ENCODE peak calls at places on chromosomes 13 and 19, in six cellular contexts. Q is BJ, Y is left lung, O is breast epithelium, H is fibroblast of mammary gland, C is GM23338. G is an unnamed sample.

GRCh38 chr19:11421607-11422098 is 2.5 kb upstream of the RGL3 start:
- DNase-seq in Q (no peak), Y (peak; percentile 88), O (no peak), H (no peak), C (peak; percentile 94), G (peak; percentile 86)

GRCh38 chr19:461664-462551 is 1.1 kb upstream of the SHC2 start:
- DNase-seq in Q (no peak), Y (peak; percentile 82), O (no peak), H (no peak), C (peak; percentile 77), G (no peak)

GRCh38 chr19:3213159-3213558 is 11.3 kb upstream of the CELF5 start:
- DNase-seq in Q (no peak), Y (no peak), O (no peak), H (no peak), C (no peak), G (no peak)

GRCh38 chr19:57537953-57538547 is 10.9 kb downstream of the ZNF549 start:
- DNase-seq in Q (no peak), Y (no peak), O (no peak), H (peak; percentile 6), C (no peak), G (no peak)

GRCh38 chr13:26034018-26034417 is 17.8 kb downstream of the SHISA2 start:
- DNase-seq in Q (no peak), Y (no peak), O (no peak), H (no peak), C (no peak), G (no peak)

GRCh38 chr19:33660426-33661160 is 38.8 kb downstream of the CHST8 start:
- DNase-seq in Q (no peak), Y (no peak), O (no peak), H (no peak), C (peak; percentile 40), G (no peak)

GRCh38 chr19:16191216-16191908 is 6.2 kb downstream of the FAM32A start:
- DNase-seq in Q (no peak), Y (no peak), O (no peak), H (no peak), C (peak; percentile 10), G (no peak)

GRCh38 chr13:93398167-93398566 is 171.6 kb downstream of the GPC6 start:
- DNase-seq in Q (no peak), Y (no peak), O (no peak), H (peak; percentile 92), C (no peak), G (no peak)

GRCh38 chr19:43675269-43675879 is 5.4 kb upstream of the PLAUR start:
- DNase-seq in Q (no peak), Y (peak; percentile 82), O (peak; percentile 68), H (peak; percentile 61), C (peak; percentile 32), G (peak; percentile 59)

GRCh38 chr19:11356074-11356397 is 804 bp downstream of the PLPPR2 start:
- DNase-seq in Q (no peak), Y (no peak), O (no peak), H (no peak), C (no peak), G (no peak)

GRCh38 chr19:32811151-32811550 is 58.4 kb downstream of the SLC7A9 start:
- DNase-seq in Q (no peak), Y (no peak), O (no peak), H (no peak), C (no peak), G (no peak)

GRCh38 chr19:13826652-13827235 is 31.5 kb downstream of the ZSWIM4 start:
- DNase-seq in Q (no peak), Y (no peak), O (no peak), H (no peak), C (no peak), G (no peak)

GRCh38 chr13:20320885-20321284 is 88.8 kb upstream of the GJB6 start:
- DNase-seq in Q (no peak), Y (no peak), O (no peak), H (no peak), C (no peak), G (no peak)

GRCh38 chr13:50208826-50209335 is 193.6 kb downstream of the KCNRG start:
- DNase-seq in Q (peak; percentile 28), Y (peak; percentile 83), O (peak; percentile 53), H (peak; percentile 97), C (peak; percentile 54), G (peak; percentile 40)

GRCh38 chr19:43562698-43563241 is 12.6 kb downstream of the XRCC1 start:
- DNase-seq in Q (peak; percentile 26), Y (peak; percentile 89), O (no peak), H (peak; percentile 78), C (no peak), G (peak; percentile 51)

GRCh38 chr19:53905787-53906186 is 3.3 kb upstream of the CACNG7 start:
- DNase-seq in Q (no peak), Y (no peak), O (no peak), H (no peak), C (peak; percentile 4), G (no peak)

GRCh38 chr19:23522431-23522830 is 127.2 kb upstream of the ZNF91 start:
- DNase-seq in Q (no peak), Y (no peak), O (no peak), H (no peak), C (no peak), G (no peak)

GRCh38 chr19:3142292-3142670 is 6.4 kb downstream of the GNA15 start:
- DNase-seq in Q (peak; percentile 26), Y (no peak), O (no peak), H (peak; percentile 96), C (no peak), G (no peak)

GRCh38 chr13:33642374-33643065 is 175.4 kb upstream of the RFC3 start:
- DNase-seq in Q (peak; percentile 69), Y (no peak), O (no peak), H (peak; percentile 96), C (no peak), G (no peak)
- TF ChIP-seq CTCF in Q (no peak), Y (no peak), O (no peak), H (no peak), C (no peak), G (no peak)

DNA sequence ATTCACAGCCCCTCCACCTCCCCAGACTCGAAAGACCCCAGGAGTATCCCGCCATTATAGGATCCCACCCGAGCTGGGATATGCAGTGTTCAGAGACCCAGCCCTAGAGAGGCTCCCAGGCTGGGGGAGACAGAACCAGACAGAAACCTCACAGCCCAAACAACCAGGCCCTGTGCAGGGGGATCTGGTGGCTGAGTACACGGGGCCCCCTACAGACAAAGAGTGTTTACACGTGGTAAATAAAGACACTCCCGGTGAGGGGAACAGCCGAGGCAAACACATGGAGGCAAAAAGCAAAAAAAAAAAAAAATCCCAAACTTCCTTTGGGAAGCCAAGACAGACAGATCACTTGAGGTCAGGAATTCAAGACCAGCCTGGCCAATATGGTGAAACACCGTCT is 25.1 kb downstream of the TINCR start:
- DNase-seq in Q (no peak), Y (no peak), O (no peak), H (no peak), C (peak; percentile 58), G (no peak)
- TF ChIP-seq CTCF in Q (no peak), Y (no peak), O (no peak), H (peak; percentile 4), C (peak; percentile 63), G (no peak)

GRCh38 chr13:41310963-41311606 is at the start of gene NAA16:
- DNase-seq in Q (peak; percentile 61), Y (peak; percentile 97), O (peak; percentile 85), H (peak; percentile 87), C (peak; percentile 91), G (peak; percentile 97)
- TF ChIP-seq CTCF in Q (no peak), Y (no peak), O (no peak), H (no peak), C (no peak), G (no peak)

GRCh38 chr13:97573011-97573410 is 139.0 kb downstream of the RAP2A start:
- DNase-seq in Q (no peak), Y (no peak), O (no peak), H (peak; percentile 45), C (no peak), G (no peak)

GRCh38 chr13:97577026-97577425 is 143.1 kb downstream of the RAP2A start:
- DNase-seq in Q (no peak), Y (no peak), O (no peak), H (no peak), C (no peak), G (no peak)

DNA sequence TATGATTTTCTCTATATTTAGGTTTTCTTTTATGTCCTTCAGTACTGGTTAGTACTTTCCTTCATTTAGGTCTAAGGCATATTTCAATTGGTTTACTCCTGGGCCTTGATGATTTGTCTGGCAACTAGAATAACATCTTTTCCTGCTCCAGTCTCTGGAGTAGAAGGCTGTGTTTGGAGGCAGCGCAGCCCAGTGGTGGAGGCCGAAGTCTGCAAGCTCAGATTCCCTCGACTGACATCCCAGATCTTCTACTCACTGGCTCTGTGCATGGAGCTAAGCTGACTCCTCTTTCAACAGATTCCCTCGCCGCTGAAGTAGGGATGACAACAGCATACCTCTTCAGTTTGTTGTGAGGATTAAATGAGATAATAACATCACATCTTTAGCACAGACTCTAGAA is 141.0 kb downstream of the RAP2A start:
- DNase-seq in Q (no peak), Y (no peak), O (no peak), H (peak; percentile 51), C (peak; percentile 78), G (peak; percentile 28)
- TF ChIP-seq CTCF in Q (peak; percentile 53), Y (peak; percentile 36), O (no peak), H (peak; percentile 60), C (peak; percentile 80), G (peak; percentile 53)

DNA sequence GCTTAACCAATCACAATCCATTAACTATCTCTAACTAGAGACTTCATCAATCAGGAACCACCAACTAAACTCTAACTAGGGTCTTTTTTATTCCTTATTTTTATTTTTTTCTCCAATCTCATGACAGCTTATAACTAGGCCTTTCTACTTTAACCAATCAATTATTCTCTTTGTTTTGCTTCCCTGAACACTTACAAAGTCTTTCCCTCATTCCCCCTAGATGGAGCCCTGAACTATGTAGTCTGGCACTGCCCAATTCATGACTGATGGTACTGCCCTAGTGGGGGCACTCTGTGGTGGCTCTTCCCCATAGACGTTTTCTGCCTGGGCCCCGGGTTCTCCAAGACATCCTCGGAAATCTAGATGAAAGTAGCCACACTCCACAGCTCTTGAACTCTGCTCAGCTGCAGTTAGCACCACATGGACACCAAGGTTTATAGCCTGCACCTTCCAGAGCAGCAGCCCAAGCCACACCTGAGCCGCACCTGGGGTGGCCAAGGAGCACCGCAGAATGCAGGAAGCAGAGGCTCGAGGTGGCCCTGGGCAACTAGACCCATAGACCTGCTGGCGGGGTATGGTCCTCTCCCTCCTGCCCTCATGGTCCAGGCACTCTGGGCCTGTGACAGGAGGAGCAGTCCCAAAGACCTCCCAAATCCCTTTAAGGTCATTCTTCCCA is 6.6 kb downstream of the ATP7B start:
- DNase-seq in Q (no peak), Y (no peak), O (no peak), H (no peak), C (no peak), G (no peak)
- TF ChIP-seq CTCF in Q (no peak), Y (no peak), O (no peak), H (no peak), C (no peak), G (no peak)